ENCODE peak calls at places on chromosomes 11 and 22, in five cellular contexts. O is K562, G is psoas muscle, I is transverse colon, D is ovary. Q is an unnamed sample.

GRCh38 chr11:60345489-60345888 is 18.4 kb downstream of the MS4A6E start:
- DNase-seq in G (no peak), D (no peak), I (peak; percentile 37), O (peak; percentile 52), Q (peak; percentile 29)

GRCh38 chr11:116180806-116181600 is 591.8 kb downstream of the BUD13 start:
- DNase-seq in I (no peak), G (no peak), D (no peak), O (no peak), Q (no peak)

GRCh38 chr11:12762283-12762682 is 88.1 kb downstream of the TEAD1 start:
- DNase-seq in G (no peak), D (no peak), I (no peak), O (no peak), Q (no peak)

GRCh38 chr22:42856179-42856864 is 751 bp downstream of the ARFGAP3 start:
- DNase-seq in G (peak; percentile 73), D (no peak), O (peak; percentile 51), I (peak; percentile 71), Q (peak; percentile 26)

GRCh38 chr11:1782026-1782696 is 18.4 kb upstream of the CTSD start:
- DNase-seq in O (no peak), G (no peak), I (no peak), D (no peak), Q (no peak)

GRCh38 chr22:32814289-32814865 is 12.9 kb downstream of the TIMP3 start:
- DNase-seq in O (no peak), I (no peak), G (no peak), D (no peak), Q (no peak)

GRCh38 chr11:125886997-125887372 is 483 bp upstream of the HYLS1 start:
- DNase-seq in O (no peak), I (peak; percentile 34), D (peak; percentile 37), G (peak; percentile 47), Q (no peak)

GRCh38 chr11:124602193-124602592 is 9.0 kb upstream of the PANX3 start:
- DNase-seq in G (no peak), D (no peak), O (no peak), I (no peak), Q (no peak)

GRCh38 chr11:2290351-2290841 is 11.3 kb downstream of the C11orf21 start:
- DNase-seq in G (no peak), O (no peak), I (no peak), D (no peak), Q (peak; percentile 4)

GRCh38 chr11:1887451-1888346 is 4.0 kb downstream of the PRR33 start:
- DNase-seq in O (no peak), D (no peak), G (no peak), I (no peak), Q (no peak)

GRCh38 chr11:113934797-113935196 is 30.2 kb downstream of the HTR3B start:
- DNase-seq in G (no peak), I (no peak), D (no peak), O (no peak), Q (no peak)

GRCh38 chr22:38834991-38835390 is 8.8 kb downstream of the NPTXR start:
- DNase-seq in I (no peak), G (no peak), O (no peak), D (no peak), Q (no peak)

GRCh38 chr11:116895053-116895757 is 57.8 kb upstream of the APOA1 start:
- DNase-seq in O (peak; percentile 38), I (peak; percentile 15), D (no peak), G (no peak), Q (peak; percentile 35)

GRCh38 chr22:44371741-44372525 is 59.2 kb upstream of the SHISAL1 start:
- DNase-seq in G (no peak), I (no peak), O (no peak), D (no peak), Q (no peak)

GRCh38 chr11:110852925-110853324 is 140.7 kb upstream of the ARHGAP20 start:
- DNase-seq in O (no peak), D (no peak), I (no peak), G (no peak), Q (no peak)

GRCh38 chr11:32411937-32412615 is 23.3 kb downstream of the WT1 start:
- DNase-seq in I (no peak), O (no peak), D (peak; percentile 57), G (no peak), Q (no peak)

GRCh38 chr11:11075515-11076171 is 217.8 kb upstream of the ZBED5 start:
- DNase-seq in O (no peak), G (no peak), D (no peak), I (no peak), Q (no peak)

GRCh38 chr11:117143390-117143789 is 697 bp upstream of the PAFAH1B2 start:
- DNase-seq in D (peak; percentile 38), G (peak; percentile 34), I (peak; percentile 58), O (peak; percentile 79), Q (peak; percentile 45)

GRCh38 chr22:38316340-38317236 is 645 bp downstream of the CSNK1E start:
- DNase-seq in D (peak; percentile 80), I (peak; percentile 68), G (peak; percentile 61), O (peak; percentile 51), Q (peak; percentile 58)

GRCh38 chr11:8102965-8103364 is 22.0 kb downstream of the TUB start:
- DNase-seq in I (no peak), G (no peak), O (no peak), D (no peak), Q (no peak)
- H3K27me3 ChIP-seq in I (no peaks in the 10 kb centered on the region), G (no peaks in the 10 kb centered on the region), O (peaks cover 27% of the 10 kb centered on the region), D (no peaks in the 10 kb centered on the region), Q (no peaks in the 10 kb centered on the region)

DNA sequence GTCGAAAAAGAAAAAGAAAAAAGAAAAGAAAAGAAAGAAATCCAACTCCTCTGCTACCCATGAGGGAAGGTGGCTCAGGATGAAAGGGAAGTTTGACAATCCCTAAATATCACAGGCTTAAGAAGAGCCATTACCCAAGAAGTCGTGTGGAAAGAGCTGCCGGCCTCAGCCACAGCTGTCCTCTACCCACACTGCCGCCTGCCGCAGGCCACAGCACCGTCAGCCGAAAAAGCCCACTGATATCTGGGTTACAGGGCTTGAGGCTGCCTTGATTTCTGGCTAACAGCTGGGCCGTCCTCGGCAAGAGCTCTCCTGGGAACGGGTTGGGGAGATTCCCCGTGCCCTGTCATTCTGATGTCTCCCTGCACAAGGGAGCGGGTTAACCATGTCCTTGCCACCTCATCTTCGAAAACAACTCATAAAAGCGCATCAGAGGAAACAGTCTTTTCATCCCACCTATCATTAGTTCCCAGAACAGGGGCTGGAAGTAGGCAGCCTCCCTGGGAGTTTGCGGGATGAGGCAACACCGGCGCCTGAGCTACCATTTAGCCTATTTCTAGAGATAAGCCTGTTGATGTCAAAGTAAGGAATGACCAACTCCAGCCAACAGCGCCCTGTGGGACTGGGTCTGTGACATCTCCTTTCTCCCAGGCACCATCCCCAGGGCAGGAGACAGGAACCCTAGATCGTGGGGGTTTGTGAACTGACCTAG is 21.8 kb upstream of the SNX32 start:
- DNase-seq in I (no peak), D (no peak), O (no peak), G (no peak), Q (no peak)
- H3K27ac ChIP-seq in I (no peak overlapping the region), D (no peak overlapping the region), O (no peak overlapping the region), G (no peak overlapping the region), Q (no peak overlapping the region)

DNA sequence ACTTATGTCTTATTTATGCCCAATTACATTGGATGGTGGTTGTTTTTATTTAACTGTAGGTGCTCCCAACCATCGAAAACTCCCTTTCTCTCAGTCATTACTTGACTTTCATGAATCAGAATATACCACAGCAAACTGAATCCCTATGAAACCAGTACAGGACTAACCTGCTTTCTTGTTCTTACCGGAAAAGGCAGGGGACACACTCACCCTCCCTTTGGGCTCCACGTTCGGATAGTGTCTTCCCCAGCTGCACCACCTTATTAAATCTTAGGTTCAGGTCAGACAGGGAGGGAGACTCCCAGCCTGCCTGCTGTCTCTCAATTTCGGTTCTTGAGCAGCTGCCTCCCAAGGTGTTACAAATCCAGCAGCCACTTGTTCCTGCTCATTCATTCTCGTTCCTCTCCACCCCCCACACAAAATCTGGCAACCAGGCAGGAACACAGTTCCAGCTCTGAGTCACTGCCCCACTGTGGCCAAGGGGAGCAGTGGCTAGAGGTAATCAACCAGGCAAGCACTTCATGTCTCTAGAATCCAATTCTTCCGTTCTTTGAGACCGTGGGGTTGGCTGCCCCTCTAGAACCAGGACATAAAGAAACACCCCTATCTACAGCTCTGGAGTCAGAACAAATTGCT is 133.0 kb downstream of the PLEKHA7 start:
- DNase-seq in I (no peak), O (peak; percentile 68), G (peak; percentile 61), D (peak; percentile 70), Q (peak; percentile 16)
- H3K4me3 ChIP-seq in I (no peak overlapping the region), O (no peak overlapping the region), G (no peak overlapping the region), D (no peak overlapping the region), Q (no peak overlapping the region)

DNA sequence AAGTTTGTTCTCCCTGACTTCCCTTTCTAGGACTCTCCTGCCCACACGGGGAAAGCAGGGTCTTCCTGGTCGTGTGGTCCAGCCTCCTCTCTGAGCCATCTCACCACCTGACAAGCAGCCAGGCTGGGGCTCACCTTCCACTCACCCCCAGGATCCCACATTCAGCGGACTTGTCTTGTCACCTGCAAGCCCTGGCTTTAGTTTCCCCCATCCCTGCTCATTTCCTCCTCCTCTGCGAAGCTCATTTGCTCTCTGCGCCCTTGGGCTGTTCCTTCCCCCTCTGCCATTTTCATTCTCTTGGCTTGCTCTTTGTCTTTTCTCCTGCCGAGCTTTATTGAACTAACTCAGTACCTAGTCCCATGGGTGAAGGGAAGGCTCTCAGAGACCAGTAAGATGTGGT is 1.9 kb downstream of the ST14 start:
- DNase-seq in I (no peak), G (no peak), D (no peak), O (no peak), Q (no peak)
- H3K27me3 ChIP-seq in I (peaks cover 15% of the 10 kb centered on the region), G (no peaks in the 10 kb centered on the region), D (no peaks in the 10 kb centered on the region), O (peaks cover 70% of the 10 kb centered on the region), Q (no peaks in the 10 kb centered on the region)

GRCh38 chr22:29382575-29383328 is 5.6 kb downstream of the AP1B1 start:
- DNase-seq in O (peak; percentile 36), D (no peak), I (peak; percentile 67), G (no peak), Q (no peak)
- H3K27ac ChIP-seq in O (peak overlapping the region; percentile 76), D (no peak overlapping the region), I (peak overlapping the region; percentile 81), G (no peak overlapping the region), Q (peak overlapping the region; percentile 54)

DNA sequence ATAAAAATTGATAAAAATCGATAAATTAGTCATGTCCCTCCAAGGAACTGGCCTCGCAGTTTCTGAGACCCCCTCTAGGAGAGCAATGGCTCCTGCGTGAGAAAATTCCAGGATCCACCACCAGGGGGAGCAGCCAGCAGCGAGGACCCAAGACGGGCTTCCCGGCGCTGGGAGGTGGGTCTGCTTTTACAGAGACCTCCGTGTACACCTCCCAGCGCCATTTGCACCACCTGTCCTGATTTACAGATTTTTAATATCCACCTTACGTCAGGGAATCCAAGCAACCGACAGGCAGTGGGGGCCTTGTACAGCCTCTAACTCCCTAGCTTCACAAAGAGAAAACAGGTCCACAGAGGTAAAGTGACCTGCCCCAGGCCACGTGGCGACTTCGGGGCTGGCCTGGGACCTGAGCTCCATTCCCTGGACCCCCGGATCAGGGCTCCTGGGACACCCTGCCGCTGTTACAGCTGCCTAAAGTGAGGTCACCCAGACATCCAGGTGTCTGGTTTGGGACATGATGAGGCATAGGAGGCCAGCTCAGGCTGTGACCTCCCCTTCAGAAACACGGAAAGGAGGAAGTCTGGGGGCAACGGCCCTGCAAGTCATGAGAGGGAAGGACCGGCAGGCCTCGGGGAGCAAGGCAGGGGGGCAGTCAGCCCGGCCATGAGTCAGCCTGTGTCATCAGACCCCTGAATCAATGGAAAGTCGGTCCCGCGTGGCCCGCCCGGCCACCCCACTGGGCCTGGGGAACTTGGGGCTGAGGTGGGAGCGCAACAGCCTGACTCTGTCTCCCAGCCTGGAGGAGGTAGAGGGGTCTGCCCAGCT is 3.5 kb downstream of the OSM start:
- DNase-seq in D (peak; percentile 66), G (peak; percentile 73), I (peak; percentile 81), O (peak; percentile 78), Q (peak; percentile 83)
- H3K4me3 ChIP-seq in D (no peak overlapping the region), G (peak overlapping the region; percentile 37), I (no peak overlapping the region), O (no peak overlapping the region), Q (no peak overlapping the region)

GRCh38 chr22:37221424-37222336 is 9.4 kb upstream of the SSTR3 start:
- DNase-seq in I (no peak), D (no peak), G (no peak), O (no peak), Q (no peak)
- H3K27me3 ChIP-seq in I (no peaks in the 10 kb centered on the region), D (no peaks in the 10 kb centered on the region), G (no peaks in the 10 kb centered on the region), O (no peaks in the 10 kb centered on the region), Q (no peaks in the 10 kb centered on the region)

GRCh38 chr11:78594814-78595213 is 20.1 kb upstream of the NARS2 start:
- DNase-seq in I (no peak), D (no peak), G (no peak), O (no peak), Q (no peak)
- H3K27ac ChIP-seq in I (no peak overlapping the region), D (no peak overlapping the region), G (no peak overlapping the region), O (no peak overlapping the region), Q (no peak overlapping the region)

Q was measured in WERI-Rb-1.